ENCODE peak calls at places on chromosomes 3 and 15, in five cellular contexts. K is K562, A is HepG2, W is GM12878, Q is HCT116. O is an unnamed sample.

GRCh38 chr3:134378384-134378783 is 4.1 kb upstream of the AMOTL2 start:
- DNase-seq in W (no peak), A (peak), K (peak), Q (peak), O (peak)

GRCh38 chr3:8571256-8571655 is 69.6 kb downstream of the LMCD1 start:
- DNase-seq in W (no peak), K (no peak), A (no peak), Q (no peak), O (no peak)

GRCh38 chr15:96327155-96327741 is 3.3 kb upstream of the NR2F2 start:
- DNase-seq in K (peak), A (peak), W (peak), Q (peak), O (peak)

GRCh38 chr3:128994173-128994512 is 267 bp upstream of the CFAP92 start:
- DNase-seq in Q (no peak), A (no peak), W (no peak), K (no peak), O (no peak)

GRCh38 chr3:60716573-60716972 is 534.7 kb downstream of the FHIT start:
- DNase-seq in Q (no peak), W (no peak), A (no peak), K (no peak), O (no peak)

GRCh38 chr15:36907295-36907694 is 193.1 kb downstream of the MEIS2 start:
- DNase-seq in A (no peak), W (no peak), Q (no peak), K (no peak), O (peak)

GRCh38 chr3:171753665-171754408 is 56.4 kb downstream of the PLD1 start:
- DNase-seq in Q (no peak), W (no peak), A (no peak), K (no peak), O (no peak)

GRCh38 chr3:17806201-17806600 is 63.8 kb upstream of the TBC1D5 start:
- DNase-seq in W (no peak), A (no peak), K (no peak), Q (no peak), O (no peak)

GRCh38 chr15:48473667-48474066 is 142.4 kb downstream of the DUT start:
- DNase-seq in A (no peak), K (no peak), W (no peak), Q (no peak), O (no peak)

GRCh38 chr3:25453521-25454410 is 25.7 kb downstream of the RARB start:
- DNase-seq in W (no peak), A (no peak), K (no peak), Q (no peak), O (no peak)

GRCh38 chr3:185943363-185944106 is 5.7 kb upstream of the TRA2B start:
- DNase-seq in Q (peak), K (peak), W (peak), A (peak), O (peak)

GRCh38 chr3:171328419-171329082 is 131.7 kb downstream of the TNIK start:
- DNase-seq in K (no peak), A (peak), Q (peak), W (no peak), O (peak)

GRCh38 chr3:12371525-12372140 is 82.8 kb downstream of the PPARG start:
- DNase-seq in W (no peak), A (no peak), Q (no peak), K (no peak), O (no peak)

GRCh38 chr3:22496641-22497040 is 706.5 kb upstream of the UBE2E2 start:
- DNase-seq in A (no peak), W (no peak), Q (no peak), K (no peak), O (no peak)

GRCh38 chr3:93992211-93992610 is 12.3 kb downstream of the ARL13B start:
- DNase-seq in A (no peak), Q (no peak), K (no peak), W (no peak), O (no peak)

GRCh38 chr15:52019394-52020252 is 604 bp downstream of the MAPK6 start:
- DNase-seq in A (peak), W (no peak), K (peak), Q (no peak), O (peak)

GRCh38 chr3:193826126-193826795 is 233.3 kb downstream of the OPA1 start:
- DNase-seq in Q (no peak), W (no peak), K (no peak), A (no peak), O (no peak)

GRCh38 chr3:58068126-58068809 is 60.0 kb downstream of the FLNB start:
- DNase-seq in Q (no peak), A (peak), K (peak), W (no peak), O (no peak)

DNA sequence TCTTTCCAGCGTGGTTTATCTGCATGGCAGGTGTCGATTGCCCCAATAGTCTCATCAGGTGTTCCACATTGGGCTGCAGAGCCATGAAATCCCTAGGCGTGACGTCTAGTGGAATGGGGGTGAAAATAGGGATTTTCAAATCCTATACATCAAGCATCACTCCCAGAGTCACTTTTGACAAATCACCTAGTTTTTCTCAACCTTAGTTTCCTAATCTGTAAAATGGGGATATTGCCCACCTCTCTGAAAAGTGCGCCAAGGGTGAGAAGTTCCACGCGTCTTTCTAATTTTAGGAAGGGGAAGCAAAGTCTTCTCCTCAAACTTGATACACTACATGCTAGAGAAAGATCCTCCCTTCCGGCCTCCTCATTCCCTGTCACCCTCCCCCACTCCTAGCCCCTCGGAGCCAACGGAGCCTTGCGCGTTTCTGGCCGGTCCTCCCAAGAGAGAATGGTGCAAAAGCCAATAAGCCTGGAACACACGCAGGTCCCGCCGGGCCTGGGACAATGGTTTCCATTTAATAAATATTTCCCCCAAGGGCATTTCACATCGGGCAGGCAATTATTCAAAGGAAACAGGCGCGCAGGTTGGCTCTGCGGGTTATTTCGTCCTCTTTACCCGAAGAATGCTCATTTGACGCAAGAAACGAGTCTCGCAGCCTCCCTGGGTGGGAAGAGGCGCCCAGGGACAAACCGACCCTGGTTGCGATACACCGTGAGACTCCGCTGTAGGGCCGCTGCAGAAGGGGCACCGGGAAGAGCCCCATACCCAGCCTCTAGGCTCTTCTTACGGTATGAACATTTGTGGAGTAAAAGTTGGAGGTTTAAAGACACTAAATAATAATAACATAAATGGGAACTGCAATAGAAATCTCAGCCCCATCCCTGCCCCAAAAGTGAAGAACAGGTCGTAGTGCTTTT is 1.2 kb upstream of the SOX14 start:
- DNase-seq in K (no peak), A (no peak), W (no peak), Q (no peak), O (peak)
- TF ChIP-seq EZH2 in K (no peak), A (no peak), W (no peak), Q (no peak), O (peak)

GRCh38 chr15:28101201-28101600 is 2.1 kb upstream of the OCA2 start:
- DNase-seq in Q (no peak), A (no peak), W (no peak), K (no peak), O (no peak)
- TF ChIP-seq REST in Q (no peak), A (no peak), W (no peak), K (no peak), O (no peak)

DNA sequence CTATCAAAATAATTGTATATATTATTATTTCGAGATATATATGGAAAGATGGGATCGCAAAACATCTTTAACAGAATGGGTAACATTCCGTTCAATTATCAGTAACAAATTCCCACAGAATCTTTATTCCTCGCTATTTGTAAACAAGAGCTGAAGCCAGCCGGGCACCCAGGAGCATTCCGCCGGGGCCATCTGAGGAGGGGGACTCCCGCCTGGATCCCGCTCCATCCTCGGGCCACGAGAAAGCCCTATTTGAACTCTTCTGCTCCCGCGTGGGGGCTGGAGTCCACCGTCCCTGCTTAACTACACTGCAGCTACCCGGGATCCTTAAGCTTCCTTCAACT is 698 bp downstream of the GPR176 start:
- DNase-seq in Q (no peak), W (no peak), A (no peak), K (no peak), O (peak)
- H2AFZ ChIP-seq in Q (no peak), W (peak), A (no peak), K (no peak), O (no peak)

GRCh38 chr15:75346796-75347221 is at the start of gene NEIL1:
- DNase-seq in Q (peak), K (no peak), W (no peak), A (no peak), O (peak)

GRCh38 chr15:75348563-75349350 is 1.9 kb downstream of the NEIL1 start:
- DNase-seq in Q (no peak), W (no peak), K (no peak), A (no peak), O (peak)

GRCh38 chr15:75349851-75350588 is 3.2 kb downstream of the NEIL1 start:
- DNase-seq in W (peak), K (no peak), A (no peak), Q (no peak), O (no peak)

GRCh38 chr15:75347222-75348033 is 589 bp downstream of the NEIL1 start:
- DNase-seq in Q (peak), A (no peak), W (no peak), K (peak), O (peak)

GRCh38 chr15:75348034-75348562 is 1.3 kb downstream of the NEIL1 start:
- DNase-seq in A (no peak), Q (no peak), K (peak), W (no peak), O (no peak)
- TF ChIP-seq EZH2 in A (no peak), Q (no peak), K (no peak), W (no peak), O (no peak)

GRCh38 chr15:101250931-101251829 is 668 bp downstream of the CHSY1 start:
- DNase-seq in A (no peak), Q (no peak), K (peak), W (no peak), O (peak)
- TF ChIP-seq REST in A (no peak), Q (no peak), K (no peak), W (no peak), O (no peak)

O was measured in GM23338.